ENCODE peak calls at places on chromosomes 12 and 14, in seven cellular contexts. S, V, D, H, F, M and O are unnamed samples.

GRCh38 chr14:93719234-93719633 is 69.1 kb downstream of the PRIMA1 start:
- DNase-seq in S (no peak), V (no peak), D (no peak), H (no peak), F (no peak), M (no peak), O (no peak)

GRCh38 chr14:89379006-89379405 is 38.0 kb downstream of the FOXN3 start:
- DNase-seq in S (no peak), V (no peak), D (no peak), H (no peak), F (no peak), M (no peak), O (no peak)

GRCh38 chr14:94144765-94145164 is 15.4 kb upstream of the IFI27L2 start:
- DNase-seq in S (peak; percentile 8), V (no peak), D (peak; percentile 62), H (no peak), F (no peak), M (no peak), O (no peak)

GRCh38 chr14:99351166-99352007 is 79.4 kb upstream of the BCL11B start:
- DNase-seq in S (no peak), V (no peak), D (no peak), H (no peak), F (no peak), M (no peak), O (no peak)

GRCh38 chr12:124687695-124688301 is 120.4 kb upstream of the NCOR2 start:
- DNase-seq in S (no peak), V (no peak), D (no peak), H (no peak), F (no peak), M (no peak), O (no peak)

GRCh38 chr14:83071888-83072501 is 1538.3 kb upstream of the SEL1L start:
- DNase-seq in S (no peak), V (peak; percentile 11), D (no peak), H (no peak), F (peak; percentile 18), M (no peak), O (no peak)

GRCh38 chr14:91946313-91947195 is 940 bp downstream of the FBLN5 start:
- DNase-seq in S (no peak), V (no peak), D (peak; percentile 35), H (no peak), F (no peak), M (no peak), O (no peak)

GRCh38 chr14:74702293-74702692 is 10.6 kb downstream of the AREL1 start:
- DNase-seq in S (no peak), V (no peak), D (no peak), H (no peak), F (no peak), M (no peak), O (no peak)

GRCh38 chr12:131783915-131784541 is 44.2 kb upstream of the MMP17 start:
- DNase-seq in S (peak; percentile 73), V (peak; percentile 60), D (no peak), H (peak; percentile 35), F (no peak), M (no peak), O (no peak)

GRCh38 chr12:97602315-97602714 is 139.7 kb downstream of the RMST start:
- DNase-seq in S (no peak), V (no peak), D (no peak), H (no peak), F (no peak), M (no peak), O (no peak)

GRCh38 chr12:76183459-76184186 is 99.1 kb upstream of the NAP1L1 start:
- DNase-seq in S (peak; percentile 46), V (peak; percentile 81), D (no peak), H (peak; percentile 75), F (peak; percentile 10), M (no peak), O (peak; percentile 79)

GRCh38 chr12:100716949-100717732 is 77.4 kb upstream of the ANO4 start:
- DNase-seq in S (no peak), V (no peak), D (peak; percentile 72), H (no peak), F (no peak), M (peak; percentile 71), O (no peak)

GRCh38 chr12:109567967-109568366 is 5.3 kb downstream of the MMAB start:
- DNase-seq in S (no peak), V (no peak), D (no peak), H (no peak), F (no peak), M (no peak), O (no peak)

GRCh38 chr12:989751-990278 is 1.2 kb upstream of the ERC1 start:
- DNase-seq in S (no peak), V (no peak), D (no peak), H (peak; percentile 53), F (peak; percentile 66), M (peak; percentile 73), O (no peak)

GRCh38 chr12:23140710-23141109 is 515.7 kb downstream of the ETNK1 start:
- DNase-seq in S (no peak), V (no peak), D (no peak), H (no peak), F (no peak), M (no peak), O (no peak)

GRCh38 chr14:85789506-85789905 is 259.6 kb downstream of the FLRT2 start:
- DNase-seq in S (no peak), V (no peak), D (no peak), H (no peak), F (no peak), M (no peak), O (no peak)

GRCh38 chr12:132071837-132072384 is 72.2 kb downstream of the DDX51 start:
- DNase-seq in S (no peak), V (no peak), D (no peak), H (no peak), F (no peak), M (no peak), O (no peak)

DNA sequence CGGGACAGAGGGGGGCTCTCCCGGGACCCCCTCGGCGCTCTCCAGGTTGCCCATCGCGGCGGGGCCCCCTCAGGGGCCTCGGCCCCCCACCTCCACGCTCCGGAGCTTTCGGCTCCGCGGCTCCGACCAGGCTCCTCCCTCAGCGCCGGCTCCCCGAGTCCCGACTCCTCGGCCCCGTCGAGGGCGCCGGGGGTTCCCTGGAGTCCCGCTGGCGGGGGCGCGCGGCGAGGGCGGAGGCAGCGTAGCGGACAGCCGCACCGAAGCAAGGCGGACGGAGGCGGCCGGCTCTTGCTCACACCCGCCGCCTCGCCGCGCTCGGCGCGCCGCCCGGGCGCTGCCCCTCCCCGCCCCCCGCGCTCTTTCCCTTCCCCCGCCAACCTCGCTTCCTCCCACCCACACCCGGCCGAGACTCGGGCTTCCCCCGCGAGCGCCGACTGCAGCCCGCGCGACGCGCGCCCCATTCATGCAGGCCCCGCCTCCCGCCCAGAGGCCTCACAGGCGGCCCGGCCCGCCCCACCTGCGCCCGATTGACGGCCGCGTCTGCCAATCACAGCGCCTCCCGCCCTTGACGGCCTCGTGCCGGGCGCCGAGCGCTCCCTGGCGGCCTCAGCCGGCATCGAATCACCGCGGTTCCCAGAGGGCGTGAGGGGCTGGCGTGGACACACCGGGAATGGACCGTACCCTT is at the start of gene FMNL3:
- DNase-seq in S (peak; percentile 79), V (peak; percentile 82), D (peak; percentile 99), H (peak; percentile 98), F (peak; percentile 72), M (peak; percentile 99), O (peak; percentile 46)
- H3K27ac ChIP-seq in S (no peak within 1 kb of the TSS), V (peak within 1 kb of the TSS; percentile 82), D (no peak within 1 kb of the TSS), H (peak within 1 kb of the TSS; percentile 79), F (no peak within 1 kb of the TSS), M (peak within 1 kb of the TSS; percentile 79), O (peak within 1 kb of the TSS; percentile 80)

GRCh38 chr12:54563787-54564186 is 14.4 kb downstream of the PDE1B start:
- DNase-seq in S (no peak), V (no peak), D (no peak), H (no peak), F (no peak), M (no peak), O (no peak)

GRCh38 chr12:54558759-54559158 is 9.4 kb downstream of the PDE1B start:
- DNase-seq in S (no peak), V (no peak), D (no peak), H (no peak), F (no peak), M (no peak), O (no peak)

GRCh38 chr12:54560374-54560858 is 11.0 kb downstream of the PDE1B start:
- DNase-seq in S (peak; percentile 21), V (peak; percentile 65), D (peak; percentile 88), H (peak; percentile 92), F (no peak), M (peak; percentile 68), O (no peak)

GRCh38 chr12:54562720-54563356 is 13.4 kb downstream of the PDE1B start:
- DNase-seq in S (no peak), V (no peak), D (no peak), H (no peak), F (no peak), M (no peak), O (no peak)

DNA sequence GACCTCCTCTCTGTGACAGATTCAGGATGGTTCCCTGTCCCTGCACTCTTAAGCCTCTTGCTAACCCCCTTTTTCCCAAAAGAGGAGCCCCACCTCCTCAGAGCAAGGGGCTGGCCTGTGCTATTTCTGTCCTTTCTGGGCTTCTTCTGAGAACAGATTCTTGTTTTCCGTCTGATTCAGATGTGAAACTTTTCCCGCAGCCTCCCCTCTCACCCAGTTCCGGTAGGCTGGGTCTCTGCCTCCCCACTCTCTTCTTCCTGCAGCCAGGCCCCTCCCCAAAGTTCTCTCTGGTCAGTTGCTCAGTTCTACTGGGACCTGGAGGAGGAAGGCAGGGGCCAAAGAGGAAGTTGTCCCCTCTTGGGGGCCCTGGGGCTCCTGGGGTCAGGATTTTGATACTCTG is 11.8 kb downstream of the PDE1B start:
- DNase-seq in S (no peak), V (no peak), D (no peak), H (no peak), F (no peak), M (no peak), O (no peak)
- TF ChIP-seq SIN3A in S (no peak), V (no peak), D (no peak), H (no peak), F (no peak), M (no peak), O (no peak)

GRCh38 chr12:116146386-116146785 is 131.1 kb downstream of the MED13L start:
- DNase-seq in S (no peak), V (no peak), D (no peak), H (no peak), F (no peak), M (no peak), O (no peak)

GRCh38 chr12:116145451-116145850 is 132.0 kb downstream of the MED13L start:
- DNase-seq in S (no peak), V (no peak), D (no peak), H (no peak), F (no peak), M (no peak), O (no peak)

GRCh38 chr12:116143883-116144266 is 133.6 kb downstream of the MED13L start:
- DNase-seq in S (no peak), V (no peak), D (no peak), H (no peak), F (no peak), M (no peak), O (no peak)

GRCh38 chr12:116142936-116143882 is 134.3 kb downstream of the MED13L start:
- DNase-seq in S (no peak), V (no peak), D (no peak), H (no peak), F (no peak), M (no peak), O (no peak)

GRCh38 chr12:116144384-116144783 is 133.1 kb downstream of the MED13L start:
- DNase-seq in S (no peak), V (no peak), D (no peak), H (no peak), F (no peak), M (no peak), O (no peak)
- H3K27ac ChIP-seq in S (no peak overlapping the region), V (peak overlapping the region; percentile 11), D (no peak overlapping the region), H (peak overlapping the region; percentile 30), F (no peak overlapping the region), M (no peak overlapping the region), O (peak overlapping the region; percentile 76)

GRCh38 chr12:121789233-121789781 is 4.2 kb downstream of the RHOF start:
- DNase-seq in S (no peak), V (no peak), D (no peak), H (no peak), F (no peak), M (no peak), O (no peak)
- TF ChIP-seq SIN3A in S (no peak), V (no peak), D (no peak), H (no peak), F (no peak), M (no peak), O (no peak)